ENCODE peak calls at places on chromosomes 11 and 22, in nine cellular contexts. O is heart left ventricle, V is lower lobe of right lung, N is esophagus squamous epithelium, I is coronary artery, P is OCI-LY7, E is GM13976, Q is GM12864, X is fibroblast of the aortic adventitia. F is an unnamed sample.

GRCh38 chr11:100872951-100873350 is 185.9 kb downstream of the ARHGAP42 start:
- DNase-seq in O (no peak), V (no peak), N (no peak), I (no peak), P (no peak), E (no peak), Q (no peak), X (no peak), F (no peak)

GRCh38 chr11:34501962-34502361 is 11.6 kb downstream of the ELF5 start:
- DNase-seq in O (no peak), V (no peak), N (no peak), I (no peak), P (no peak), E (no peak), Q (no peak), X (no peak), F (no peak)

GRCh38 chr22:29695129-29695926 is 24.5 kb upstream of the CABP7 start:
- DNase-seq in O (peak), V (no peak), N (no peak), I (no peak), P (no peak), E (no peak), Q (no peak), X (no peak), F (no peak)

GRCh38 chr11:104408630-104409029 is 244.7 kb upstream of the PDGFD start:
- DNase-seq in O (no peak), V (no peak), N (no peak), I (no peak), P (no peak), E (no peak), Q (no peak), X (no peak), F (no peak)

GRCh38 chr11:116086426-116086825 is 582.2 kb upstream of the CADM1 start:
- DNase-seq in O (no peak), V (no peak), N (no peak), I (no peak), P (no peak), E (no peak), Q (no peak), X (no peak), F (no peak)

GRCh38 chr11:117062503-117062902 is 35.7 kb downstream of the SIK3 start:
- DNase-seq in O (no peak), V (no peak), N (no peak), I (no peak), P (no peak), E (no peak), Q (no peak), X (no peak), F (no peak)

GRCh38 chr11:109939176-109939810 is 153.9 kb upstream of the ZC3H12C start:
- DNase-seq in O (no peak), V (no peak), N (no peak), I (no peak), P (peak), E (no peak), Q (peak), X (peak), F (no peak)

GRCh38 chr11:104484784-104485554 is 321.0 kb upstream of the PDGFD start:
- DNase-seq in O (no peak), V (no peak), N (no peak), I (no peak), P (no peak), E (no peak), Q (no peak), X (no peak), F (no peak)

GRCh38 chr11:118342503-118343161 is at the start of gene CD3D:
- DNase-seq in O (no peak), V (no peak), N (no peak), I (no peak), P (no peak), E (no peak), Q (no peak), X (no peak), F (no peak)

GRCh38 chr22:34946339-34946985 is 119.5 kb upstream of the ISX start:
- DNase-seq in O (no peak), V (no peak), N (no peak), I (no peak), P (no peak), E (no peak), Q (no peak), X (no peak), F (no peak)

GRCh38 chr11:77035580-77035979 is 1.4 kb downstream of the B3GNT6 start:
- DNase-seq in O (no peak), V (no peak), N (no peak), I (no peak), P (no peak), E (no peak), Q (no peak), X (no peak), F (no peak)

GRCh38 chr22:46851941-46852340 is 89.5 kb downstream of the TBC1D22A start:
- DNase-seq in O (no peak), V (no peak), N (no peak), I (no peak), P (no peak), E (no peak), Q (no peak), X (no peak), F (no peak)

GRCh38 chr11:15905334-15905733 is 451.0 kb downstream of the SOX6 start:
- DNase-seq in O (no peak), V (no peak), N (no peak), I (no peak), P (no peak), E (no peak), Q (no peak), X (no peak), F (no peak)

GRCh38 chr11:19398772-19399542 is 158.2 kb upstream of the E2F8 start:
- DNase-seq in O (no peak), V (no peak), N (no peak), I (peak), P (no peak), E (no peak), Q (no peak), X (peak), F (no peak)

GRCh38 chr11:76700177-76701100 is 29.9 kb upstream of the LRRC32 start:
- DNase-seq in O (peak), V (no peak), N (no peak), I (no peak), P (no peak), E (no peak), Q (no peak), X (peak), F (no peak)

GRCh38 chr22:26276530-26277200 is 107.4 kb downstream of the SEZ6L start:
- DNase-seq in O (no peak), V (no peak), N (no peak), I (no peak), P (no peak), E (no peak), Q (no peak), X (no peak), F (no peak)

GRCh38 chr11:104830080-104830479 is 68.2 kb downstream of the CASP12 start:
- DNase-seq in O (no peak), V (no peak), N (no peak), I (no peak), P (no peak), E (no peak), Q (no peak), X (peak), F (no peak)

GRCh38 chr11:3861698-3862097 is 6.2 kb downstream of the STIM1 start:
- DNase-seq in O (no peak), V (no peak), N (no peak), I (no peak), P (no peak), E (no peak), Q (no peak), X (no peak), F (no peak)

GRCh38 chr11:133619973-133620372 is 87.7 kb upstream of the OPCML start:
- DNase-seq in O (no peak), V (no peak), N (no peak), I (no peak), P (peak), E (no peak), Q (no peak), X (no peak), F (no peak)

GRCh38 chr11:65424200-65425104 is 1.9 kb downstream of the NEAT1 start:
- DNase-seq in O (peak), V (peak), N (no peak), I (peak), P (peak), E (peak), Q (no peak), X (peak), F (no peak)

GRCh38 chr22:43315687-43316217 is 27.4 kb downstream of the SCUBE1 start:
- DNase-seq in O (no peak), V (no peak), N (no peak), I (no peak), P (no peak), E (no peak), Q (no peak), X (no peak), F (no peak)

GRCh38 chr11:104410336-104410735 is 246.4 kb upstream of the PDGFD start:
- DNase-seq in O (no peak), V (no peak), N (no peak), I (no peak), P (no peak), E (no peak), Q (no peak), X (peak), F (no peak)

GRCh38 chr11:13042873-13043338 is 33.8 kb downstream of the RASSF10 start:
- DNase-seq in O (no peak), V (no peak), N (no peak), I (no peak), P (no peak), E (no peak), Q (no peak), X (no peak), F (no peak)

GRCh38 chr11:8262552-8263108 is 1.0 kb downstream of the LMO1 start:
- DNase-seq in O (peak), V (peak), N (no peak), I (peak), P (no peak), E (peak), Q (no peak), X (peak), F (peak)

GRCh38 chr22:39396797-39397195 is 2.8 kb upstream of the TAB1 start:
- DNase-seq in O (peak), V (no peak), N (no peak), I (no peak), P (no peak), E (no peak), Q (no peak), X (no peak), F (no peak)

GRCh38 chr11:128283445-128283844 is 303.9 kb downstream of the ETS1 start:
- DNase-seq in O (no peak), V (no peak), N (no peak), I (no peak), P (no peak), E (no peak), Q (no peak), X (peak), F (no peak)
- TF ChIP-seq CTCF in O (no peak), V (no peak), N (no peak), I (no peak), P (no peak), E (no peak), Q (no peak), X (no peak), F (no peak)

GRCh38 chr22:17633998-17634323 is 4.6 kb upstream of the BCL2L13 start:
- DNase-seq in O (no peak), V (no peak), N (no peak), I (no peak), P (no peak), E (no peak), Q (no peak), X (no peak), F (no peak)

GRCh38 chr22:17634696-17635095 is 3.9 kb upstream of the BCL2L13 start:
- DNase-seq in O (no peak), V (no peak), N (no peak), I (no peak), P (no peak), E (no peak), Q (no peak), X (no peak), F (no peak)

GRCh38 chr22:17638432-17639237 is at the start of gene BCL2L13:
- DNase-seq in O (peak), V (peak), N (peak), I (peak), P (peak), E (peak), Q (peak), X (peak), F (peak)

GRCh38 chr22:17637490-17638181 is 921 bp upstream of the BCL2L13 start:
- DNase-seq in O (no peak), V (no peak), N (no peak), I (no peak), P (no peak), E (no peak), Q (no peak), X (no peak), F (no peak)

GRCh38 chr22:17638182-17638431 is 450 bp upstream of the BCL2L13 start:
- DNase-seq in O (no peak), V (no peak), N (no peak), I (no peak), P (peak), E (peak), Q (no peak), X (no peak), F (no peak)
- TF ChIP-seq CTCF in O (no peak), V (no peak), N (peak), I (no peak), P (no peak), E (no peak), Q (peak), X (no peak), F (no peak)

DNA sequence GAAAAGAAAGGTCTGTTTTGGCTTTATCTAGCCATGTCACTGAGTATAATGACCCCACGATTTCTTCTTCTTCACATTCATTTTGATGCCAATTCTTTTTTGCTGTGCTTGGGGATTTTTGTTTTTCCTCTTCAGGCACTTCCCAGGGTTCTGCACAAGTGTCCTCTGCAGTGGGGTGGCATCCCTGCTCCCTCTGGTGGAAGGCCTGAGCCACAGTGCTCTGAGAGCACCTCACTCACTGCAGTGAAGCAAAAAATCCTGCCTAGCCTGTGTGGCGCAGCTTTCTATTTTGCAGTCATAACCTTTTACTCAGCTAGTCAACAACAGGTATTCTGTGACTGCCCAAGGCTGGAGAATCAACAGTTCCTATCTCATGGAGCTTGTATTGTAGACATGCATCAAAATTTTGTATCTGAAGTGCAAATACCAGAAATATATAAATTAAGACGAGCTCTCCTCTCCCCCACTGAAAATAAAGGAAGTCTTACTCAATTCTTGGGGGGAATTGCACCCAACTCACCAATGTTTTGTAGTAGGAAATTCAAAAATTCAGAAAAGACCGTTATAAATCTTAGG is 153.3 kb downstream of the NCAM1 start:
- DNase-seq in O (peak), V (no peak), N (no peak), I (no peak), P (peak), E (no peak), Q (no peak), X (peak), F (no peak)
- TF ChIP-seq CTCF in O (peak), V (peak), N (peak), I (peak), P (peak), E (peak), Q (peak), X (peak), F (peak)

DNA sequence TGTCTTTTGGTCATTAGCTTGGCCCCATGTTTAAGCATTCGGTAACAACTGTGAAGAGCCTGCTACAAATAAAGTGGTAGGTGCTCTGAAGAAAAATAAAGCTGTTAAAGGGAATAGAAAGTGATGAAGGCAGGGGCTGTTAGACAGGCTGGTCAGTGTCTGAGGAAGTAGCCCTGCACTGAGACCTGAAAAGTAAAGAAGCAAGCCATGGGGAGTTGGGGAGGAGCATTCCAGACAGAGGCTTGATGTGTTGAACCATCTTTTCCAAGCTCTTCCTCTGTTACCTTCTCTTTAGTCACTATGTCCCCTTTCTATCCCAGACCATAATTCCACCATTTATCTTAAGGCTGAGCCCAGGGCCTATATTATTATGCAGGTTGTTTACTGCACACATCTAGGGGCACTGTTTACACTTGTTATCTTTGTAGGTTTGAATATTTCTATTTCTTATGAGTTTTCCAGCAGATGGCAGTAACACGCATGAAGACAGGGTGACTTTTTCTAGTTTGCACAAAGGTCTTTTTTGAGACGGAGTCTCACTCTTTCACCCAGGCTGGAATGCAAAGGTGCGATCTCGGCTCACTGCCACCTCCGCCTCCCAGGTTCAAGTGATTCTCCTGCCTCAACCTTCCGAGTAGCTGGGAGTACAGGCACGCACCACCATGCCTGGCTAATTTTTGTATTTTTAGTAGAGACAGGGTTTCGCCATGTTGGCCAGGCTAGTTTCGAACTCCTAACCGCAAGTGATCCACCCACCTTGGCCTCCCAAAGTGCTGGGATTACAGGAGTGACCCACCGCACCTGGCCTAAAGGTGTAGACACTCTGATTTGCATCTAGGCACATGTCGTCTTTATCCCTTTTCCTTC is 23.0 kb downstream of the ZFTA start:
- DNase-seq in O (no peak), V (no peak), N (no peak), I (no peak), P (peak), E (no peak), Q (no peak), X (no peak), F (no peak)
- TF ChIP-seq CTCF in O (peak), V (no peak), N (no peak), I (no peak), P (peak), E (no peak), Q (peak), X (peak), F (no peak)

GRCh38 chr22:44661070-44661469 is 40.9 kb upstream of the PRR5 start:
- DNase-seq in O (no peak), V (peak), N (no peak), I (no peak), P (no peak), E (no peak), Q (no peak), X (no peak), F (no peak)

GRCh38 chr22:44661659-44662569 is 40.1 kb upstream of the PRR5 start:
- DNase-seq in O (no peak), V (peak), N (no peak), I (no peak), P (peak), E (no peak), Q (no peak), X (no peak), F (peak)

GRCh38 chr22:44664149-44664548 is 37.9 kb upstream of the PRR5 start:
- DNase-seq in O (peak), V (peak), N (no peak), I (no peak), P (no peak), E (no peak), Q (no peak), X (no peak), F (peak)

GRCh38 chr22:44665115-44665514 is 36.9 kb upstream of the PRR5 start:
- DNase-seq in O (no peak), V (peak), N (no peak), I (no peak), P (no peak), E (no peak), Q (no peak), X (no peak), F (no peak)

DNA sequence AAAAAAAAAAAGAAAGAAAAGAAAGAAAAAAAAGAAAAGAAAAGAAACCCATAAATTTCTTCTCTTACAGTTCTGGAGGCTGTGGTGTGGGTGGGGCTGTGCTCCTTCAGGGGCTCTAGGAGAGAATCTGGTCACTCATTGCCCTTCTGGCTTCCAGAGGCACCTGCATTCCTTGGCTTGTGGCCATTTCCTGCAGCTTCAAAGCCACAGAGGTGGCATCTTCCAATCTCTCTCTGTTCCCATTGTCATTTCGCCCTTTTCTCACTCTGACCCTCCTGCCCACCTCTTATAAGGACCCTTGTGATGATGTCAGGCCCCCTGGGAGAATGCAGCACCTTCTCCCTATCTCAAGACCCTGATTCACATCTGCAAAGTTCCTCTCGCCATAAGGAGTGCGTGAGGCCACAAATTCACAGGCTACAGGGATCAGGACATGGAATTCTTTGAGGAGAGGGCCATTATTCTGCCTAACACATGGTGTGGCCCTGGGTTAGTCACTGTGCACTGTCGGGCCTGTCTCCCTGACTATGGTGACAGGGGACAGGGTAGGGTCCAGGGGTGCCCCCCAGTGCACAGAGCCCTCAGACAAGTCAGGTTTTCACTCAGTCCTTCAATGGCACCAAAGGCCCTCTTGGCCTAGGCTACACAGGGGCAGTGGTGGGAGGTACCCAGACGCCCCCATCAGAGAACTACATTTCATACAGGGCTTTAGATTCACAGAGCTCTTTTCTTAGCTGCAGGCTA is 38.6 kb upstream of the PRR5 start:
- DNase-seq in O (no peak), V (peak), N (no peak), I (no peak), P (no peak), E (no peak), Q (no peak), X (no peak), F (peak)
- TF ChIP-seq CTCF in O (no peak), V (no peak), N (no peak), I (no peak), P (no peak), E (no peak), Q (no peak), X (no peak), F (no peak)

DNA sequence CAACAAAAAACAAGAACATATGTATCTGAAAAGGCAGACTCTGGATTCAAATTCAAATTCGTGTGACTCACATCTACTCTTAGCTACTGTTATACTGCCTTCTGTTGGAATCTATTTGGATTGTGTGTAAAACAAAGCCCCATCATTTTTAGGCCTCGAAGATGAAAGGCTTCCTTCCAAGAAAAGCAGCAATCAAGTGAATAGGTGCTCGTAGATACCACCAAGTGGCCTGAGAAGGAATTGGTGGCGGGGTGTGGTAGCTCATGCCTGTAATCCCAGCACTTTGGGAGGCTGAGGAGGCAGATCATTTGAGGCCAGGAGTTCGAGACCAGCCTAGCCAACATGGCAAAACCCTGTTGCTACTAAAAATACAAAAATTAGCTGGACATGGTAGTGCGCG is 4.2 kb downstream of the GRAMD1B start:
- DNase-seq in O (no peak), V (no peak), N (no peak), I (no peak), P (peak), E (no peak), Q (no peak), X (peak), F (no peak)
- TF ChIP-seq CTCF in O (peak), V (no peak), N (peak), I (no peak), P (peak), E (peak), Q (peak), X (peak), F (no peak)

F was measured in CD14-positive monocyte.